ENCODE peak calls at places on chromosomes 5 and 9, in nine cellular contexts. X, G, R, L, J, I, B, Z and N are unnamed samples.

GRCh38 chr9:23005061-23005690 is 558.6 kb downstream of the DMRTA1 start:
- DNase-seq in X (no peak), G (peak; percentile 65), R (peak; percentile 10), L (no peak), J (no peak), I (peak; percentile 7), B (no peak), Z (no peak), N (no peak)

GRCh38 chr5:80568251-80568650 is 1.8 kb downstream of the ANKRD34B start:
- DNase-seq in X (no peak), G (no peak), R (no peak), L (no peak), J (no peak), I (no peak), B (no peak), Z (no peak), N (no peak)

GRCh38 chr9:127788337-127789011 is 2.6 kb downstream of the CDK9 start:
- DNase-seq in X (no peak), G (no peak), R (no peak), L (no peak), J (no peak), I (no peak), B (no peak), Z (no peak), N (no peak)

GRCh38 chr5:116237917-116238502 is 153.2 kb downstream of the COMMD10 start:
- DNase-seq in X (no peak), G (no peak), R (no peak), L (peak; percentile 8), J (no peak), I (peak; percentile 27), B (no peak), Z (no peak), N (no peak)

GRCh38 chr5:156634301-156634700 is 215.8 kb upstream of the PPP1R2B start:
- DNase-seq in X (no peak), G (no peak), R (no peak), L (no peak), J (no peak), I (no peak), B (no peak), Z (no peak), N (no peak)

GRCh38 chr5:160090059-160090458 is 29.2 kb downstream of the PWWP2A start:
- DNase-seq in X (no peak), G (no peak), R (no peak), L (no peak), J (no peak), I (no peak), B (no peak), Z (no peak), N (no peak)

GRCh38 chr5:93151896-93152295 is 429.1 kb downstream of the NR2F1-AS1 start:
- DNase-seq in X (no peak), G (no peak), R (no peak), L (no peak), J (no peak), I (no peak), B (no peak), Z (no peak), N (no peak)

GRCh38 chr9:125513634-125514413 is 193.2 kb downstream of the MAPKAP1 start:
- DNase-seq in X (peak; percentile 17), G (no peak), R (no peak), L (peak; percentile 79), J (no peak), I (peak; percentile 47), B (no peak), Z (no peak), N (no peak)

GRCh38 chr5:180330810-180331646 is 22.1 kb downstream of the GFPT2 start:
- DNase-seq in X (peak; percentile 91), G (peak; percentile 90), R (no peak), L (peak; percentile 33), J (no peak), I (peak; percentile 100), B (no peak), Z (peak; percentile 76), N (no peak)

GRCh38 chr5:73663860-73664240 is 37.9 kb downstream of the ARHGEF28 start:
- DNase-seq in X (no peak), G (no peak), R (no peak), L (peak; percentile 38), J (no peak), I (no peak), B (no peak), Z (no peak), N (no peak)

GRCh38 chr9:136865768-136866103 is 372 bp downstream of the EDF1 start:
- DNase-seq in X (no peak), G (no peak), R (no peak), L (no peak), J (no peak), I (no peak), B (no peak), Z (peak; percentile 44), N (no peak)

GRCh38 chr9:74858753-74859414 is 28.8 kb downstream of the TRPM6 start:
- DNase-seq in X (no peak), G (peak; percentile 13), R (no peak), L (no peak), J (no peak), I (no peak), B (no peak), Z (no peak), N (no peak)

GRCh38 chr9:111914749-111915424 is 18.3 kb downstream of the UGCG start:
- DNase-seq in X (no peak), G (no peak), R (peak; percentile 13), L (peak; percentile 40), J (no peak), I (peak; percentile 49), B (no peak), Z (no peak), N (no peak)

GRCh38 chr9:74414325-74414724 is 82.8 kb upstream of the RORB start:
- DNase-seq in X (no peak), G (no peak), R (no peak), L (no peak), J (no peak), I (no peak), B (no peak), Z (no peak), N (no peak)

GRCh38 chr9:69252436-69252835 is 72.6 kb upstream of the ENTREP1 start:
- DNase-seq in X (no peak), G (no peak), R (no peak), L (no peak), J (no peak), I (no peak), B (no peak), Z (no peak), N (no peak)

GRCh38 chr5:173326501-173326960 is 1.7 kb downstream of the STC2 start:
- DNase-seq in X (peak; percentile 72), G (peak; percentile 31), R (no peak), L (peak; percentile 87), J (no peak), I (peak; percentile 83), B (no peak), Z (no peak), N (no peak)

GRCh38 chr9:99075246-99075912 is 29.5 kb upstream of the TGFBR1 start:
- DNase-seq in X (peak; percentile 51), G (peak; percentile 81), R (no peak), L (no peak), J (no peak), I (peak; percentile 43), B (no peak), Z (no peak), N (no peak)

GRCh38 chr9:37424686-37425297 is 2.3 kb downstream of the GRHPR start:
- DNase-seq in X (no peak), G (no peak), R (no peak), L (no peak), J (no peak), I (no peak), B (no peak), Z (no peak), N (no peak)

GRCh38 chr5:172180936-172181335 is 7.1 kb downstream of the STK10 start:
- DNase-seq in X (no peak), G (no peak), R (no peak), L (no peak), J (no peak), I (no peak), B (no peak), Z (no peak), N (no peak)

GRCh38 chr5:74575741-74576538 is 64.6 kb downstream of the ENC1 start:
- DNase-seq in X (peak; percentile 16), G (no peak), R (no peak), L (peak; percentile 47), J (no peak), I (peak; percentile 90), B (no peak), Z (no peak), N (no peak)

GRCh38 chr9:113350937-113351336 is 1.6 kb downstream of the BSPRY start:
- DNase-seq in X (no peak), G (no peak), R (no peak), L (no peak), J (no peak), I (no peak), B (no peak), Z (no peak), N (no peak)

GRCh38 chr5:53246042-53246836 is 136.7 kb upstream of the MOCS2 start:
- DNase-seq in X (peak; percentile 86), G (no peak), R (no peak), L (peak; percentile 2), J (no peak), I (peak; percentile 82), B (no peak), Z (no peak), N (no peak)

GRCh38 chr9:107016383-107016782 is 153.4 kb downstream of the ZNF462 start:
- DNase-seq in X (no peak), G (no peak), R (no peak), L (no peak), J (no peak), I (no peak), B (no peak), Z (no peak), N (no peak)

GRCh38 chr9:85871008-85871407 is 69.9 kb upstream of the NAA35 start:
- DNase-seq in X (no peak), G (no peak), R (no peak), L (no peak), J (no peak), I (no peak), B (no peak), Z (no peak), N (no peak)

GRCh38 chr5:43514471-43514815 is 505 bp downstream of the C5orf34 start:
- DNase-seq in X (peak; percentile 47), G (no peak), R (no peak), L (peak; percentile 64), J (no peak), I (peak; percentile 89), B (no peak), Z (no peak), N (no peak)

GRCh38 chr5:15009420-15009819 is 137.8 kb upstream of the ANKH start:
- DNase-seq in X (no peak), G (no peak), R (peak; percentile 63), L (peak; percentile 80), J (no peak), I (peak; percentile 82), B (no peak), Z (no peak), N (no peak)

GRCh38 chr9:752201-752600 is 89.3 kb upstream of the DMRT1 start:
- DNase-seq in X (peak; percentile 84), G (no peak), R (no peak), L (no peak), J (no peak), I (peak; percentile 98), B (no peak), Z (no peak), N (no peak)

GRCh38 chr9:71506821-71507220 is 261.5 kb downstream of the CEMIP2 start:
- DNase-seq in X (no peak), G (no peak), R (no peak), L (peak; percentile 83), J (no peak), I (peak; percentile 87), B (no peak), Z (peak; percentile 18), N (no peak)

GRCh38 chr5:78896128-78896527 is 89.0 kb downstream of the ARSB start:
- DNase-seq in X (no peak), G (no peak), R (no peak), L (peak; percentile 18), J (no peak), I (peak; percentile 85), B (no peak), Z (no peak), N (no peak)

GRCh38 chr5:53368516-53368915 is 111.9 kb upstream of the FST start:
- DNase-seq in X (no peak), G (no peak), R (no peak), L (no peak), J (no peak), I (peak; percentile 81), B (no peak), Z (no peak), N (no peak)

GRCh38 chr5:54049963-54050362 is 260.4 kb downstream of the ARL15 start:
- DNase-seq in X (peak; percentile 17), G (no peak), R (no peak), L (no peak), J (no peak), I (peak; percentile 15), B (no peak), Z (no peak), N (no peak)